ENCODE peak calls at places on chromosomes 11 and 22, in four cellular contexts. V, D, T and W are unnamed samples.

GRCh38 chr11:76335827-76336226 is 45.1 kb downstream of the THAP12 start:
- DNase-seq in D (no peak), T (no peak), V (no peak), W (no peak)

GRCh38 chr11:71064702-71065515 is 187.5 kb downstream of the SHANK2 start:
- DNase-seq in D (no peak), T (peak; percentile 54), V (no peak), W (no peak)

GRCh38 chr22:42261266-42261665 is 9.2 kb downstream of the TCF20 start:
- DNase-seq in V (no peak), T (no peak), D (no peak), W (no peak)

GRCh38 chr11:9344046-9344680 is 29.8 kb upstream of the TMEM41B start:
- DNase-seq in D (no peak), T (no peak), V (no peak), W (no peak)

GRCh38 chr22:23123804-23124254 is 18.0 kb downstream of the RSPH14 start:
- DNase-seq in T (no peak), D (peak; percentile 29), V (no peak), W (no peak)

GRCh38 chr11:12288212-12288933 is 89.0 kb upstream of the PARVA start:
- DNase-seq in D (peak; percentile 73), T (peak; percentile 71), V (peak; percentile 54), W (peak; percentile 70)

GRCh38 chr11:94815705-94816344 is 47.7 kb downstream of the AMOTL1 start:
- DNase-seq in D (no peak), T (no peak), V (no peak), W (no peak)

GRCh38 chr11:114172055-114172861 is 112.7 kb downstream of the ZBTB16 start:
- DNase-seq in D (no peak), V (no peak), T (no peak), W (no peak)

GRCh38 chr22:48356731-48357130 is 1470.9 kb downstream of the BRD1 start:
- DNase-seq in D (no peak), V (no peak), T (no peak), W (no peak)

GRCh38 chr22:49015459-49015858 is 812.2 kb downstream of the BRD1 start:
- DNase-seq in D (no peak), T (no peak), V (no peak), W (no peak)

GRCh38 chr11:62600367-62601113 is 1.1 kb downstream of the MTA2 start:
- DNase-seq in T (no peak), V (peak; percentile 44), D (no peak), W (no peak)
- H3K4me1 ChIP-seq in T (peaks cover 6% of the 10 kb centered on the region), V (peaks cover 10% of the 10 kb centered on the region), D (peaks cover 28% of the 10 kb centered on the region), W (peaks cover 34% of the 10 kb centered on the region)

DNA sequence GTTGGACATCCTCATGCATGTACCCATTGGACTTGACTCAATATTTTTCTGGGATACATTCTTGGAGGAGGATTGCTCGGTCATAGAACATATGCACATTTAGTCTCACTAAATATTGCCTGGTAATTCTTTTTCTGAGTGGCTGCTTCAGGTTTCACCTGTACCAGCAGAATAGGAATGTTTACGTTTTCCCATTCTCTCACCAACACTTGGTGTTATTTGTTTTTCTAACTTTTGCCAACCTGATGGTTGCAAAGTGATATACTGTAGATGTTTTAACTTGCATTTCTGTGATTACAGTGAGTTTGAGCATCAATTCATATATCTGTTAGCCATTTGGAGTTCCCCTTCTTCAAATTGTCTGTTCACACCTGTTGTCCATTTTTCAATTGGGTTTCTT is 1.3 kb upstream of the MRGPRD start:
- DNase-seq in T (no peak), V (no peak), D (no peak), W (no peak)
- H3K4me1 ChIP-seq in T (no peaks in the 10 kb centered on the region), V (no peaks in the 10 kb centered on the region), D (no peaks in the 10 kb centered on the region), W (no peaks in the 10 kb centered on the region)

GRCh38 chr11:64101461-64101860 is 64.5 kb downstream of the MACROD1 start:
- DNase-seq in D (no peak), T (no peak), V (no peak), W (no peak)

GRCh38 chr11:64102005-64102738 is 63.7 kb downstream of the MACROD1 start:
- DNase-seq in V (no peak), T (no peak), D (no peak), W (no peak)

GRCh38 chr11:64104632-64105031 is 61.3 kb downstream of the MACROD1 start:
- DNase-seq in T (no peak), D (no peak), V (no peak), W (no peak)

GRCh38 chr11:64100782-64101358 is 65.0 kb downstream of the MACROD1 start:
- DNase-seq in D (no peak), T (no peak), V (no peak), W (no peak)

DNA sequence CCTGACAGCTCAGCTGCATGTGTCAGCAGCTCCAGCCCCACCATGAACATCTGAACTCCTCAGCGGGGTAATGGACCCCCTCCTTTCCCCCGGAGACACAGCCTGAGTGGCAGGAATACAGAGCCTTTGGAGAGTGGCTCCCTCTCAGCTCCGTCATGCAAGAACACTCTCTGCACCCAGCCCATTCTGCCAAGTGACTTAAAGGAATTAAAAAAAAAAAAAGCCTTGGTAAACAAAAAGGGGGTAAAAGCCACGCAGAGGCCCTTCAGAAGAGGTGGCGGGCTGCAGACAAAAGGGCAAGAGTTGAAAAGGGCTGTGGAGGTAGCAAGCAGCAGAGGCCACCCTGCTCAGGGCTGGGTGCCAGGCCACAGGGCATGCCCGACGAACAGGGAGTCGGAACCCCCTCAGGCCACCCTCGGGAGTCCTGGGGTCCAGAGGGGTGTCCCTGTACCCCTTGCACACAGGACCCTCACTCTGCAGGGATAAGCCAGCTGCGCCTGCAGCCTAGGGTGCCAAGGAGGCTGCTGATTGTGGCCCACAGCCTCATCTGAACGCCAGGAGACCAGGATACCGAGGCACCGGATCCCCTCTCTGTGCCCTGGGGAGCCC is 62.4 kb downstream of the MACROD1 start:
- DNase-seq in T (no peak), V (no peak), D (no peak), W (no peak)
- H3K4me1 ChIP-seq in T (no peaks in the 10 kb centered on the region), V (no peaks in the 10 kb centered on the region), D (no peaks in the 10 kb centered on the region), W (no peaks in the 10 kb centered on the region)

GRCh38 chr11:67571443-67571842 is 12.2 kb upstream of the GSTP1 start:
- DNase-seq in V (no peak), T (no peak), D (no peak), W (no peak)
- H3K4me1 ChIP-seq in V (no peaks in the 10 kb centered on the region), T (no peaks in the 10 kb centered on the region), D (no peaks in the 10 kb centered on the region), W (peaks cover 5% of the 10 kb centered on the region)

GRCh38 chr22:19120829-19121630 is 1.2 kb downstream of the DGCR2 start:
- DNase-seq in T (peak; percentile 89), V (no peak), D (peak; percentile 78), W (peak; percentile 83)
- H3K4me1 ChIP-seq in T (peaks cover 13% of the 10 kb centered on the region), V (peaks cover 41% of the 10 kb centered on the region), D (peaks cover 52% of the 10 kb centered on the region), W (peaks cover 59% of the 10 kb centered on the region)

GRCh38 chr22:41230399-41230785 is 10.3 kb downstream of the CHADL start:
- DNase-seq in V (no peak), D (no peak), T (no peak), W (no peak)
- H3K4me1 ChIP-seq in V (no peaks in the 10 kb centered on the region), D (no peaks in the 10 kb centered on the region), T (no peaks in the 10 kb centered on the region), W (no peaks in the 10 kb centered on the region)

GRCh38 chr11:64226507-64227051 is 505 bp downstream of the NUDT22 start:
- DNase-seq in T (peak; percentile 74), D (peak; percentile 91), V (peak; percentile 49), W (peak; percentile 66)

GRCh38 chr11:64229090-64229958 is 1.0 kb upstream of the DNAJC4 start:
- DNase-seq in D (no peak), V (no peak), T (no peak), W (no peak)

GRCh38 chr11:64229959-64230208 is 464 bp upstream of the DNAJC4 start:
- DNase-seq in T (no peak), V (no peak), D (no peak), W (no peak)

GRCh38 chr11:64225608-64226506 is at the start of the genes NUDT22 and TRPT1:
- DNase-seq in D (peak; percentile 95), T (peak; percentile 91), V (peak; percentile 90), W (peak; percentile 93)

DNA sequence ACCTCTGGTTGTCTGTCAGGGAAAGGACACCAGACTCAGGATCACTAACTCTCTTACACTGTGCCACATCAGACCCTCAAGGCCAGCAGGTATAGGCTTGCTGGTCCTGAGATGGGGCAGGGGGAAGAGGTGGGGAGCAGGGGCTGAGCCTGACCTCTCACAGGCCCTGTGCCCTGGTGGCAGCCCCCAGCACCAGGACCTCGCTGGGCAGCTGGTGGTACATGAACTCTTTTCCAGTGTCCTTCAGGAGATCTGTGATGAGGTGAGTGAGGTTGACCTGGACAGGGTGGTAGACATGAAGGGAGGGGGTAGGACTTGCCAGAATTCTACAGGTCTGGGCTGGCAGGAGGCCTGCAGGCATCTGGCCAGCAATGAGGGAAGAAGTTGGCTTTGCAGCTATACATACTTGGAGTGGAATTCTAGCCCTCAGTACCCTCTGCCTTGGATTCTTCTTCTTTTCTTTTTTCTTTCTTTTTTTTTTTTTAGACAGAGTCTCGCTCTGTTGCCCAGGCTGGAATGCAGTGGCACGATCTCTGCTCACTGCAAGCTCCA is 1.4 kb downstream of the NUDT22 start:
- DNase-seq in D (no peak), T (no peak), V (no peak), W (peak; percentile 75)
- H3K4me1 ChIP-seq in D (peaks cover 44% of the 10 kb centered on the region), T (no peaks in the 10 kb centered on the region), V (peaks cover 14% of the 10 kb centered on the region), W (peaks cover 74% of the 10 kb centered on the region)